ENCODE peak calls at places on chromosomes 11 and 22, in five cellular contexts. K is bronchial epithelial cell, S is upper lobe of left lung, T is colonic mucosa, Y is AG04450. X is an unnamed sample. For H3K27me3, the result is how much of the 10 kb centered on the place peaks cover.

GRCh38 chr11:117146521-117146920 is 2.4 kb downstream of the PAFAH1B2 start:
- DNase-seq in K (no peak), S (no peak), T (no peak), Y (no peak), X (no peak)

GRCh38 chr11:122977455-122978302 is 4.0 kb downstream of the BSX start:
- DNase-seq in K (no peak), S (peak), T (no peak), Y (no peak), X (no peak)

GRCh38 chr22:17896552-17896951 is 122.3 kb upstream of the BID start:
- DNase-seq in K (no peak), S (no peak), T (no peak), Y (no peak), X (no peak)

GRCh38 chr11:12831471-12832202 is 157.4 kb downstream of the TEAD1 start:
- DNase-seq in K (peak), S (no peak), T (no peak), Y (no peak), X (no peak)

GRCh38 chr11:123859731-123860130 is 25.7 kb downstream of the TMEM225 start:
- DNase-seq in K (no peak), S (no peak), T (no peak), Y (no peak), X (no peak)

GRCh38 chr11:61551630-61552029 is 29.2 kb downstream of the SYT7 start:
- DNase-seq in K (no peak), S (no peak), T (no peak), Y (no peak), X (no peak)

GRCh38 chr11:15883349-15883961 is 472.9 kb downstream of the SOX6 start:
- DNase-seq in K (no peak), S (no peak), T (no peak), Y (no peak), X (no peak)

GRCh38 chr11:36449566-36450390 is 60.3 kb downstream of the TRAF6 start:
- DNase-seq in K (no peak), S (no peak), T (no peak), Y (no peak), X (no peak)

GRCh38 chr22:19797631-19798319 is 37.2 kb downstream of the TBX1 start:
- DNase-seq in K (no peak), S (peak), T (no peak), Y (no peak), X (no peak)

GRCh38 chr11:67022341-67022933 is 497 bp upstream of the SYT12 start:
- DNase-seq in K (peak), S (peak), T (peak), Y (peak), X (no peak)

GRCh38 chr22:19466848-19467752 is 11.9 kb downstream of the UFD1 start:
- DNase-seq in K (no peak), S (no peak), T (no peak), Y (no peak), X (no peak)

GRCh38 chr11:72114570-72114969 is 2.1 kb upstream of the ANAPC15 start:
- DNase-seq in K (peak), S (no peak), T (no peak), Y (no peak), X (no peak)

GRCh38 chr11:73469401-73469800 is 93.2 kb downstream of the RELT start:
- DNase-seq in K (no peak), S (no peak), T (no peak), Y (no peak), X (peak)

GRCh38 chr11:99020324-99021225 is at the start of gene CNTN5:
- DNase-seq in K (peak), S (peak), T (peak), Y (no peak), X (no peak)

GRCh38 chr11:73894725-73895335 is 18.0 kb downstream of the PAAF1 start:
- DNase-seq in K (peak), S (no peak), T (no peak), Y (peak), X (no peak)

GRCh38 chr11:69449320-69450063 is 32.0 kb upstream of the LINC01488 start:
- DNase-seq in K (no peak), S (peak), T (no peak), Y (no peak), X (peak)

GRCh38 chr11:124801014-124801413 is 808 bp upstream of the MSANTD2 start:
- DNase-seq in K (peak), S (no peak), T (no peak), Y (no peak), X (no peak)

GRCh38 chr11:93329936-93330445 is 551 bp upstream of the DEUP1 start:
- DNase-seq in K (peak), S (no peak), T (peak), Y (no peak), X (no peak)

GRCh38 chr11:8779732-8780131 is 97.1 kb downstream of the RPL27A start:
- DNase-seq in K (no peak), S (peak), T (no peak), Y (no peak), X (no peak)

GRCh38 chr22:46057762-46058420 is 80.9 kb upstream of the WNT7B start:
- DNase-seq in K (no peak), S (no peak), T (no peak), Y (no peak), X (no peak)

GRCh38 chr11:118997627-118998387 is at the start of gene CENATAC:
- DNase-seq in K (peak), S (peak), T (peak), Y (peak), X (peak)

GRCh38 chr22:27642104-27642800 is 159.3 kb downstream of the MN1 start:
- DNase-seq in K (no peak), S (peak), T (no peak), Y (no peak), X (no peak)

GRCh38 chr11:32881286-32881685 is 11.3 kb upstream of the QSER1 start:
- DNase-seq in K (peak), S (no peak), T (no peak), Y (no peak), X (no peak)

GRCh38 chr11:78562398-78562797 is 12.3 kb downstream of the NARS2 start:
- DNase-seq in K (peak), S (no peak), T (no peak), Y (no peak), X (no peak)

GRCh38 chr11:118135051-118135795 is 17.4 kb downstream of the SCN4B start:
- DNase-seq in K (no peak), S (no peak), T (no peak), Y (no peak), X (no peak)

GRCh38 chr22:27213766-27214581 is 556.6 kb downstream of the MIAT start:
- DNase-seq in K (no peak), S (peak), T (peak), Y (peak), X (peak)

GRCh38 chr11:57551941-57552340 is 14.5 kb downstream of the SMTNL1 start:
- DNase-seq in K (no peak), S (no peak), T (no peak), Y (no peak), X (no peak)

GRCh38 chr11:16834384-16834783 is 95.9 kb downstream of the C11orf58 start:
- DNase-seq in K (no peak), S (no peak), T (no peak), Y (no peak), X (no peak)

GRCh38 chr11:11981364-11981763 is 27.1 kb downstream of the DKK3 start:
- DNase-seq in K (no peak), S (no peak), T (no peak), Y (no peak), X (no peak)

GRCh38 chr11:20369816-20370215 is 6.3 kb downstream of the HTATIP2 start:
- DNase-seq in K (no peak), S (no peak), T (no peak), Y (no peak), X (no peak)

GRCh38 chr11:112363527-112363926 is 102.9 kb upstream of the PLET1 start:
- DNase-seq in K (no peak), S (no peak), T (no peak), Y (no peak), X (no peak)

GRCh38 chr11:8335683-8336082 is 72.0 kb upstream of the LMO1 start:
- DNase-seq in K (peak), S (no peak), T (no peak), Y (no peak), X (no peak)

GRCh38 chr11:114964676-114965214 is 286.4 kb downstream of the NXPE2 start:
- DNase-seq in K (no peak), S (no peak), T (no peak), Y (no peak), X (no peak)

GRCh38 chr22:25853902-25854301 is 111.9 kb downstream of the MYO18B start:
- DNase-seq in K (no peak), S (no peak), T (no peak), Y (no peak), X (no peak)

GRCh38 chr11:74671520-74672196 is 59.6 kb downstream of the CHRDL2 start:
- DNase-seq in K (peak), S (no peak), T (peak), Y (no peak), X (no peak)

GRCh38 chr11:123063396-123064267 is 1.7 kb upstream of the HSPA8 start:
- DNase-seq in K (peak), S (no peak), T (peak), Y (no peak), X (no peak)

GRCh38 chr22:36386351-36386899 is 1.3 kb downstream of the MYH9 start:
- DNase-seq in K (no peak), S (peak), T (peak), Y (no peak), X (no peak)

GRCh38 chr22:37425800-37426531 is 1.3 kb downstream of the ELFN2 start:
- DNase-seq in K (no peak), S (peak), T (no peak), Y (no peak), X (no peak)

GRCh38 chr22:39240841-39241631 is 3.7 kb downstream of the PDGFB start:
- DNase-seq in K (peak), S (no peak), T (peak), Y (no peak), X (no peak)
- H3K27me3 ChIP-seq in K (under half), S (under half), T (half or more), Y (half or more), X (under half)

DNA sequence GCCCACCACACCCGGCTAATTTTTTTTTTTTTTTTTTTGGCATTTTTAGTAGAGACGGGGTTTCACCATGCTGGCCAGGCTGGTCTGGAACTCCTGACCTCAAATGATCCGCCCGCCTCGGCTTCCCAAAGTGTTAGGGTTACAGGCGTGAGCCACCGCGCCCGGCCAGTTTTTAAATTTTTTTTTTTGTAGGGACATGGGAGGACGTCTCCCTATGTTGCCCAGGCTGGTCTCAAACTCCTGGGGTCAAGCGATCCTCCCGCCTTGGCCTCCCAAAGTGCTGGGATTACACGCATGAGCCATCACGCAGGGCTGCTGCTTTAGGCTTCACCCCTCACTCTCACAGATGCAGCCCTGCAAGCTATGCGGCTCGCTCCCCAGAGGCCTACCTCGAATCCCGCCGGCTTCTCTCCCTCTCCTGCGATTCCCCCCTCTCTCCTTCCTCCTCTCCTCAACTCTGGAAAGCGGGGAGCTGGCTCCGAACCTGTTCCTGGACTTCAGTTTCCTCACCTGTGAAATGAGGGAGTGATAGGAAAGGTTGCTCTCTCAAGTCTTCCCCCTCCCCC is 926 bp downstream of the CCDC157 start:
- DNase-seq in K (no peak), S (peak), T (no peak), Y (no peak), X (no peak)
- H3K4me3 ChIP-seq in K (no peak), S (no peak), T (peak), Y (peak), X (peak)

DNA sequence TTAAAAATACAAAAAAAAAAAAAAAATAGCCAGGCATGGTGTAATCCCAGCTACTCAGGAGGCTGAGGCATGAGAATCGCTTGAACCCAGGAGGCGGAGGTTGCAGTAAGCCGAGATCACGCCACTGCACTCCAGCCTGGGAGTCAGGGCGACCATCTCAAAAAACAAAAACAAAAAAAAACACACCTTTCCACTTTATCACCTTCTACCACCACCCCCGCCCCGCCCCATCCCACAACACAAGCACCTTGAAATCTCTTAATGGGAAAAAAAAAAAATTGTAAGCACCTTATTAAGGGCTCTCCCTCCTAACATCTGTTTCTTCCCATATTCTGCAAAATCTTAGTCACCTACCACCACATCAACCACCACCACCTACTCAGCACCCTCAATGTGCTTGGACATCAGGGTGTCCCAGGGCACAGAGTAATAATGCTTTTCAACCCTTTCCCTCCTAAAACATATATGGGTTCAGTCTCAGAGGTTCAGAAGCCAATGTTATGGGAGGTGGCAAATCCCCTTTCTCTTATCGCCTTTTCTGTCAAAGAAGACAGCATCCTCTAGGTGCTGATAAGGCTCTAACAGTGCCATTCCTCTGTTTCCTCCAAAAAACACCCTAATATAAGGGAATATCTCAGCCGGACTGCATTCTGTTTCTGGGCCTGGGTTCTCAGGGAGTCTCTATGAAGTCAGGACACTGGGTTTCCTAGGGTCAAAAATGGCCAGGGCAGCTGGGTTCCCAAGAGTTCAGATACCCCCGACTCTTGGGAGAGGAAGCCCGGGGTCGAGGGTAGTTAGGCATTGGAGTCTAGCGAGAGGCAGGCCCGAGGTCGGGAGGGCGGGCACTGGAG is 721 bp downstream of the INTS5 start:
- DNase-seq in K (no peak), S (no peak), T (no peak), Y (no peak), X (no peak)
- TF ChIP-seq CTCF in K (no peak), S (no peak), T (no peak), Y (no peak), X (no peak)

DNA sequence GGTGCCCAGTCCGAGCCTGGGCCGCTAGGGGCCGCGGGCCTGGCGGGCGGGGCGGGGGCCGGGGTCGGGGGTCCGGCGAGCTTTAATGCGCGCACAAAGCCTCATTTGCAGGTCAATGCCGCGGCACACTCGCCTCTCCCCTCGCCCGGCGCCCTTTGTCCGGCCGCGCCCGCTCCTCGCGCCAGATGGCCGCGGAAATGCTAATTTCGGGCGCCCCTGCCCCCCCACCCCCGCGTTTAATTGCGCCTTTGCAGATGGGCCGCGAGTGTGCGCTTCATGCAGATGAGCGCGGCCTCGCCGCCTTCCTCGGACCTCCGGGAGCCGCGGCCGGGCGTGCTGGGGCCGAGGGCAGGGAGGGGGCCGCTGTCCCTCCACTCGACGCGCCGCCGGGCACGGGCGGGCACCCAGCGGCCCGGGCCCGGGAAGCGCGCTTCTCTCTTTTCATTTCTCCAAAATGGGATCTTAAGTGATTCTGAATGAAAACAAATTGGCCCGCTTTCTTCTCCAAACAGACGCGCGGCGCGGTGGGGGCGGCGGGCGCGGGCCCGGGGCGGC is 23.1 kb downstream of the CDKN1C start:
- DNase-seq in K (no peak), S (peak), T (no peak), Y (no peak), X (no peak)
- H3K27me3 ChIP-seq in K (under half), S (under half), T (under half), Y (half or more), X (under half)

GRCh38 chr11:82676483-82677094 is 57.1 kb downstream of the FAM181B start:
- DNase-seq in K (peak), S (no peak), T (no peak), Y (no peak), X (no peak)
- H3K4me3 ChIP-seq in K (no peak), S (no peak), T (no peak), Y (no peak), X (no peak)

DNA sequence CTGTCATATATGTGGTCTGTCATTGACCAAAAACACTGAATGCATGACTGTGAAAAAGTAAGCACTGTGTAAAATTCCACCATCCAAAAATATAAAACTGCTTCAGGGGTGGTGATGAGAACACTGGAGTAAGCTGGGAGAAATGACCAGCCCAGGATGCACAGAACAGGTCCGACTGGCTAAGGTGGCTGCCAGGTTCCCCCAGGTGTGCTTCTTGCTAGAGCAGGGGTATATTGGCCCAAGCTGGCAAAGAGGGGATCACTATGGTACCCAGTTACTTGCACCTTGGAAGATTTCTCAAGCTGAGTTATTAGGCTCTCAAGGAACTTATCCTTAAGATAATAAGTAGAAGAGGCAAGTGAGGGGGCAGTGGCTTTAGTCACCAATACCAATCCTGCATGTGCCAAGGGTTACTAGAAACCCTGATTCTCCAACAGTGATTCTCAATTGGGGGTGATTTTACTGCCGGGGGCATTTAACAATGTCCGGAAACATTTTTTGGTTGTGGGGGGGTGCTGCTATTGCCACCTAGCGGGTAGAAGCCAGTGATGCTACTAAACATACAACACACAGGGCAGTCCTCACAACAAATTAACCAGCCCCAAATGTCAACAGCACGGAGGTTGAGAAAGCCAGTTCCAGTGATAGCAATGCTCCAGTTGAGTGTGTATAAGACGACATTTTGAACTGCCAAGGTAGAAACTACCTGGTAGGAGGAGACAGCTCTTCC is 15.7 kb downstream of the SNU13 start:
- DNase-seq in K (no peak), S (no peak), T (no peak), Y (no peak), X (no peak)
- TF ChIP-seq CTCF in K (peak), S (no peak), T (no peak), Y (peak), X (no peak)

DNA sequence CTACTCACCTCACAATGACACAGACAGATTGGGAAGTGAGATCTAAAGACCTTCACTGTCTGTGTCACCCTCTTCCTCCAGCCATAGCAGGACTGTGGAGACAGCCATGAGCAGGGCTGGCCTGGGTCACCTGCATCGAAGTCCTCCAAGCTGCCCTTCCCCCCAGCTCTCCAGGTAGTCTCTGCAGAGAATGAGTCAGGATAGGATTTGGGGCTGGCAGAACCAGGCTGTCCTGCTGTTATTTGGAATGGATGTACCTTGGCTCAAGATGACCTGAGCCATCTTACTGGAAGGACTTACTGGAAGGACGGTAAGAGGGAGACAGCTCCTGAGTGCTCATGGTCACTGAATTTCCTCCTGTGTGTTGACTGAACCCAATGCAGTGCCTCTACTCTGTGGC is 29.2 kb downstream of the GGTLC2 start:
- DNase-seq in K (no peak), S (no peak), T (no peak), Y (no peak), X (no peak)
- H3K27me3 ChIP-seq in K (under half), S (under half), T (under half), Y (under half), X (under half)

X was measured in thoracic aorta.